ENCODE peak calls at places on chromosomes 3 and 15, in eight cellular contexts. S is astrocyte; X is lung microvascular endothelial cell; Y is HFFc6; V is activated effector memory CD4-positive, alpha-beta T cell treated with anti-CD3 and anti-CD28 coated beads, Interleukin-2, amount 50 U/mL, for 16 hours; T is mucosa of descending colon; I is AML-193; O is SJSA1. W is an unnamed sample.

GRCh38 chr3:113100063-113100462 is 109.3 kb downstream of the GTPBP8 start:
- DNase-seq in I (no peak), S (no peak), Y (no peak), V (no peak), X (no peak), O (no peak), T (no peak), W (no peak)

GRCh38 chr3:187678869-187679268 is 8.7 kb upstream of the SST start:
- DNase-seq in X (peak), V (no peak), O (peak), Y (peak), I (peak), T (peak), S (peak), W (peak)

GRCh38 chr15:43913941-43914340 is 87.1 kb downstream of the WDR76 start:
- DNase-seq in I (no peak), T (no peak), Y (no peak), O (no peak), X (no peak), S (peak), V (no peak), W (no peak)

GRCh38 chr3:157754415-157754814 is 251.2 kb upstream of the VEPH1 start:
- DNase-seq in O (no peak), V (no peak), Y (no peak), X (no peak), T (no peak), I (no peak), S (no peak), W (peak)

GRCh38 chr3:51710631-51711351 is 3.9 kb downstream of the GRM2 start:
- DNase-seq in S (no peak), X (no peak), I (peak), T (no peak), O (peak), Y (no peak), V (peak), W (no peak)

GRCh38 chr3:30353711-30354467 is 252.5 kb upstream of the TGFBR2 start:
- DNase-seq in V (peak), Y (no peak), X (no peak), T (peak), S (no peak), I (no peak), O (no peak), W (no peak)

GRCh38 chr15:87604857-87605446 is 651.6 kb downstream of the NTRK3 start:
- DNase-seq in O (no peak), X (no peak), T (no peak), I (no peak), S (no peak), V (no peak), Y (no peak), W (peak)

GRCh38 chr3:48845170-48845569 is 2.5 kb downstream of the PRKAR2A start:
- DNase-seq in Y (no peak), I (no peak), V (peak), O (no peak), X (no peak), T (no peak), S (peak), W (no peak)

GRCh38 chr3:186613637-186614265 is 891 bp downstream of the AHSG start:
- DNase-seq in V (no peak), I (no peak), O (no peak), T (no peak), Y (no peak), S (no peak), X (peak), W (peak)

GRCh38 chr3:184481924-184482671 is 79.5 kb upstream of the EPHB3 start:
- DNase-seq in Y (no peak), S (no peak), T (no peak), I (no peak), O (no peak), V (no peak), X (no peak), W (no peak)

GRCh38 chr15:79212589-79213139 is 69.9 kb upstream of the ANKRD34C start:
- DNase-seq in O (no peak), Y (no peak), X (no peak), T (no peak), V (no peak), I (no peak), S (no peak), W (no peak)

GRCh38 chr3:115659253-115659652 is 35.9 kb downstream of the GAP43 start:
- DNase-seq in V (no peak), I (no peak), X (no peak), S (no peak), O (no peak), T (no peak), Y (no peak), W (no peak)

GRCh38 chr3:123440181-123440580 is 8.7 kb downstream of the ADCY5 start:
- DNase-seq in I (no peak), Y (no peak), S (no peak), O (no peak), T (no peak), X (no peak), V (no peak), W (no peak)

GRCh38 chr3:46865546-46865945 is 2.3 kb upstream of the MYL3 start:
- DNase-seq in X (no peak), S (no peak), Y (no peak), V (no peak), O (no peak), T (no peak), I (no peak), W (no peak)

GRCh38 chr3:198032445-198032936 is 72.5 kb downstream of the LMLN start:
- DNase-seq in I (no peak), Y (no peak), S (no peak), T (no peak), X (peak), O (no peak), V (no peak), W (no peak)

GRCh38 chr3:63979093-63979492 is 44.2 kb downstream of the PSMD6 start:
- DNase-seq in T (no peak), O (no peak), X (no peak), I (no peak), Y (peak), V (peak), S (peak), W (no peak)

GRCh38 chr3:133932009-133932408 is 36.3 kb upstream of the RAB6B start:
- DNase-seq in S (no peak), V (no peak), O (no peak), X (no peak), I (no peak), Y (no peak), T (no peak), W (no peak)

GRCh38 chr3:40901298-40901697 is 298.0 kb upstream of the CTNNB1 start:
- DNase-seq in I (no peak), X (no peak), T (no peak), V (no peak), Y (no peak), O (no peak), S (no peak), W (no peak)

W was measured in A673.